ENCODE peak calls at places on chromosome 6, in six cellular contexts. One of them, this sample, is unnamed.

GRCh38 chr6:88556663-88557062 is 390.5 kb upstream of the CNR1 start:
- DNase-seq in GM23338: no peak
- DNase-seq in stomach: no peak
- DNase-seq in K562: no peak
- DNase-seq in H1: no peak
- DNase-seq in breast epithelium: no peak
- DNase-seq in this sample: no peak

GRCh38 chr6:123193298-123193697 is 197.3 kb downstream of the CLVS2 start:
- DNase-seq in GM23338: no peak
- DNase-seq in stomach: no peak
- DNase-seq in K562: no peak
- DNase-seq in H1: no peak
- DNase-seq in breast epithelium: no peak
- DNase-seq in this sample: no peak

GRCh38 chr6:34484899-34485298 is 19.0 kb downstream of the PACSIN1 start:
- DNase-seq in GM23338: no peak
- DNase-seq in stomach: no peak
- DNase-seq in K562: peak; percentile 81
- DNase-seq in H1: no peak
- DNase-seq in breast epithelium: no peak
- DNase-seq in this sample: no peak

GRCh38 chr6:107460074-107460631 is 789 bp upstream of the PDSS2 start:
- DNase-seq in GM23338: peak; percentile 73
- DNase-seq in stomach: no peak
- DNase-seq in K562: no peak
- DNase-seq in H1: no peak
- DNase-seq in breast epithelium: no peak
- DNase-seq in this sample: no peak

GRCh38 chr6:26361544-26361943 is 3.5 kb upstream of the BTN3A2 start:
- DNase-seq in GM23338: no peak
- DNase-seq in stomach: no peak
- DNase-seq in K562: no peak
- DNase-seq in H1: no peak
- DNase-seq in breast epithelium: no peak
- DNase-seq in this sample: no peak

GRCh38 chr6:1767481-1768246 is 157.9 kb downstream of the FOXC1 start:
- DNase-seq in GM23338: no peak
- DNase-seq in stomach: no peak
- DNase-seq in K562: no peak
- DNase-seq in H1: no peak
- DNase-seq in breast epithelium: no peak
- DNase-seq in this sample: no peak

GRCh38 chr6:126308367-126308766 is 31.5 kb upstream of the CENPW start:
- DNase-seq in GM23338: no peak
- DNase-seq in stomach: no peak
- DNase-seq in K562: no peak
- DNase-seq in H1: no peak
- DNase-seq in breast epithelium: no peak
- DNase-seq in this sample: no peak

GRCh38 chr6:31521835-31522234 is 6.9 kb upstream of the MCCD1 start:
- DNase-seq in GM23338: no peak
- DNase-seq in stomach: no peak
- DNase-seq in K562: no peak
- DNase-seq in H1: no peak
- DNase-seq in breast epithelium: no peak
- DNase-seq in this sample: no peak

GRCh38 chr6:55277628-55278003 is 49.7 kb upstream of the GFRAL start:
- DNase-seq in GM23338: peak; percentile 55
- DNase-seq in stomach: no peak
- DNase-seq in K562: no peak
- DNase-seq in H1: no peak
- DNase-seq in breast epithelium: no peak
- DNase-seq in this sample: no peak

GRCh38 chr6:147341486-147341885 is 137.3 kb downstream of the STXBP5 start:
- DNase-seq in GM23338: no peak
- DNase-seq in stomach: no peak
- DNase-seq in K562: no peak
- DNase-seq in H1: no peak
- DNase-seq in breast epithelium: no peak
- DNase-seq in this sample: no peak

GRCh38 chr6:2684059-2684749 is 66.5 kb downstream of the MYLK4 start:
- DNase-seq in GM23338: no peak
- DNase-seq in stomach: no peak
- DNase-seq in K562: no peak
- DNase-seq in H1: no peak
- DNase-seq in breast epithelium: no peak
- DNase-seq in this sample: no peak

GRCh38 chr6:142945446-142946180 is 637 bp upstream of the HIVEP2 start:
- DNase-seq in GM23338: peak; percentile 67
- DNase-seq in stomach: peak; percentile 49
- DNase-seq in K562: peak; percentile 53
- DNase-seq in H1: peak; percentile 75
- DNase-seq in breast epithelium: no peak
- DNase-seq in this sample: no peak

GRCh38 chr6:53059648-53060589 is 5.3 kb upstream of the FBXO9 start:
- DNase-seq in GM23338: no peak
- DNase-seq in stomach: no peak
- DNase-seq in K562: no peak
- DNase-seq in H1: no peak
- DNase-seq in breast epithelium: no peak
- DNase-seq in this sample: no peak

GRCh38 chr6:24064106-24064505 is 61.9 kb upstream of the NRSN1 start:
- DNase-seq in GM23338: peak; percentile 57
- DNase-seq in stomach: no peak
- DNase-seq in K562: no peak
- DNase-seq in H1: no peak
- DNase-seq in breast epithelium: no peak
- DNase-seq in this sample: no peak

GRCh38 chr6:52872031-52872430 is 31.4 kb upstream of the GSTA5 start:
- DNase-seq in GM23338: no peak
- DNase-seq in stomach: no peak
- DNase-seq in K562: no peak
- DNase-seq in H1: no peak
- DNase-seq in breast epithelium: no peak
- DNase-seq in this sample: no peak

GRCh38 chr6:109794201-109794926 is 103.3 kb downstream of the FIG4 start:
- DNase-seq in GM23338: peak; percentile 20
- DNase-seq in stomach: no peak
- DNase-seq in K562: no peak
- DNase-seq in H1: no peak
- DNase-seq in breast epithelium: no peak
- DNase-seq in this sample: no peak

GRCh38 chr6:170147832-170148708 is 142.8 kb downstream of the DLL1 start:
- DNase-seq in GM23338: peak; percentile 46
- DNase-seq in stomach: no peak
- DNase-seq in K562: no peak
- DNase-seq in H1: no peak
- DNase-seq in breast epithelium: peak; percentile 46
- DNase-seq in this sample: peak; percentile 56

GRCh38 chr6:30154709-30155521 is 6.1 kb downstream of the TRIM10 start:
- DNase-seq in GM23338: no peak
- DNase-seq in stomach: no peak
- DNase-seq in K562: no peak
- DNase-seq in H1: no peak
- DNase-seq in breast epithelium: no peak
- DNase-seq in this sample: no peak

DNA sequence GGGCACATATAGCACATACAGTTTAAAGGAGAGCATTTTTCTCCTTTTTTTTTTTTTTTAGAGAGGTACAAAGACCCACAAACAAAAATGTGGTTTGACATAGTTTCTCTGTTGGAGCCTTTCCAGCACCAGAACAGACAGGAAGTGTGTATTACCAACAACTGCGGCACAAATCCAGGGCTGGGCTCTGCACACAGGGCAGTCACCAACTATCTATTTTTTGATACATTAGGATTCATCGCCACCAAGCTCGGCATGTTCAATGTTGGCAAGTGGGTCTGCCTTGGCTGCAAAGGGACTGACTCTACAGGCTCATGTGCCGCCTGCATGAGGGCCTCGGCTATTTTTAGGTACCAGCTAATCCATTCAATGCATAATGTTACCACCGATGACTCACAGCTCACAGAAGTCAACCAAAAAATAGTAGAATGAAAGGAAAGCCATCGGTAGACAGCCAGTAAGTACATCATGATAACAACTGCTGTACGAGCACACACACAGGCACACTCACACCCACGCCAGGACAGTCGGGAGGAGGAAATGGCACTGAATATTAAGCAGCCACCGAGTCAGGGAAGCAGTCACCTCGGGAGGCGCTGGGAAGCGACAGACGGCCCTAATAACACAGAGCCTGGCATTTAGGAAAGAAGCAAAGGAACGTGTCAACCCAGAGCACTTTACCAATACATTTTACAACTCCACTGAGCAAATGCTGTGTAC is 81.6 kb downstream of the GMPR start:
- DNase-seq in GM23338: no peak
- DNase-seq in stomach: peak; percentile 36
- DNase-seq in K562: peak; percentile 58
- DNase-seq in H1: no peak
- DNase-seq in breast epithelium: peak; percentile 71
- DNase-seq in this sample: peak; percentile 80
- H3K4me3 ChIP-seq in GM23338: no peak overlapping the region
- H3K4me3 ChIP-seq in stomach: peak overlapping the region; percentile 10
- H3K4me3 ChIP-seq in K562: peak overlapping the region; percentile 21
- H3K4me3 ChIP-seq in H1: no peak overlapping the region
- H3K4me3 ChIP-seq in breast epithelium: peak overlapping the region; percentile 16
- H3K4me3 ChIP-seq in this sample: no peak overlapping the region

DNA sequence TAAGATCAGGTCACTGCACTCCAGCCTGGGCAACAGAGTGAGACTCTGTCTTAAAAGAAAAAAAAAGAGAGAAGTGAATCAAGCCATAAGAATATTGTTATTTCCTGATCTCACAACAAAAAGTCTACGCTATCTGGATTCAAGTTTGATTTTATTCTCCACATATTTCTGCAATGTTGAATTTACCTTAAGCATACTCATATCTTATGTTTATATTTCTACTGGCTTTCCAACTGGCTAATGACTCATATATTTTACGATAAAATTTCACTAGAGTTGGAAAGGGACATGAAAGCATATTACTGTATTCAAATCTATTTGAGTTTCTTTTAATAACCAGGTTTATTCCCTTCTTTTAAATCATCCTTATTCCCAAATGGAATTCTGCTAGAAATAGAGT is 276.8 kb upstream of the HS3ST5 start:
- DNase-seq in GM23338: no peak
- DNase-seq in stomach: no peak
- DNase-seq in K562: no peak
- DNase-seq in H1: no peak
- DNase-seq in breast epithelium: no peak
- DNase-seq in this sample: no peak
- TF ChIP-seq CTCF in GM23338: no peak
- TF ChIP-seq CTCF in stomach: no peak
- TF ChIP-seq CTCF in K562: no peak
- TF ChIP-seq CTCF in H1: no peak
- TF ChIP-seq CTCF in breast epithelium: no peak
- TF ChIP-seq CTCF in this sample: no peak

DNA sequence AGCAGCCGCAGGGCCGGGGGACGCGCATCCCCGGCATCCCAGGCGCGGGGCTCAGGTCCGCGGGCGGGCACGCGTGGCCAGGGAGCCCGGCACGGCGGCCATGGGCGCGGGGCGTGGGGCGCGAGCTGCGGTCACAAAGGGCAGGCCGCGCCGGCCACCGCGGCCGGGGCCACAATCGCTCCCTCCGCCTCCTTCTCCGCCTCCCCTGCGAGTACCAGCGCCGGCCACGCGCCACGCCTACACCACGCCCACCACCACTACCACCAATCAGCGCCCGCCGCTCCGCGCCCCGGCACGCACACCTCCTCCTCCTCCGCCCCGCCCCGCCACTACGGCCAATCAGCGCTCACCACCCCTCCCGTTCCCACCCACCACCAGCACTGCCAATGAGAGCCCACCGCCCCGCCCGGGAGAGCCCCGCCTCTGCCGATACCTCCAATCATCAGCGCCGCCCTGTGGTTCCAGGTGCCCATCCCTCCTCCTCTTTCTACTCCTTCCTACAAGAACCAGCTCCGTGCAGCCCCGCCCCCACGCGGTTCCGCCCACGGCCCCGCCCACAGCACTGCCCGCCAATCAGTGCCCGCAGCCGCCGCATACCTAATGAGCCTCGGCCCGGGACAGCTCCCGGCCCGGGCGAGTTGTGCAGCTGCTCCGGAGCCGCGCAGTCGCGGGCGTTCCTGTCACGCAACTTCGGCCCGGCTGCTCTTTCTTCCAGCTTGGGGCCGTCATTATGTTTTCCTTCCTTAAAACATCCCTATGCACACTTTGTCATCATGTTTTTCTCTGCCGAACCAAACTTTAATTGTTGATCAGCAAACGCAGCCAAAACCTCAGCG is at the start of gene RPS6KA2:
- DNase-seq in GM23338: peak; percentile 99
- DNase-seq in stomach: peak; percentile 100
- DNase-seq in K562: peak; percentile 99
- DNase-seq in H1: peak; percentile 100
- DNase-seq in breast epithelium: peak; percentile 100
- DNase-seq in this sample: peak; percentile 100
- TF ChIP-seq POLR2AphosphoS5 in GM23338: peak; percentile 73
- TF ChIP-seq POLR2AphosphoS5 in stomach: peak; percentile 90
- TF ChIP-seq POLR2AphosphoS5 in K562: no peak
- TF ChIP-seq POLR2AphosphoS5 in H1: peak; percentile 90
- TF ChIP-seq POLR2AphosphoS5 in breast epithelium: peak; percentile 7
- TF ChIP-seq POLR2AphosphoS5 in this sample: peak; percentile 92

GRCh38 chr6:130212215-130212874 is 10.4 kb downstream of the SAMD3 start:
- DNase-seq in GM23338: no peak
- DNase-seq in stomach: no peak
- DNase-seq in K562: no peak
- DNase-seq in H1: no peak
- DNase-seq in breast epithelium: no peak
- DNase-seq in this sample: no peak
- H3K4me3 ChIP-seq in GM23338: no peak overlapping the region
- H3K4me3 ChIP-seq in stomach: no peak overlapping the region
- H3K4me3 ChIP-seq in K562: no peak overlapping the region
- H3K4me3 ChIP-seq in H1: no peak overlapping the region
- H3K4me3 ChIP-seq in breast epithelium: no peak overlapping the region
- H3K4me3 ChIP-seq in this sample: no peak overlapping the region

GRCh38 chr6:156509496-156509895 is 267.7 kb upstream of the ARID1B start:
- DNase-seq in GM23338: no peak
- DNase-seq in stomach: no peak
- DNase-seq in K562: no peak
- DNase-seq in H1: no peak
- DNase-seq in breast epithelium: no peak
- DNase-seq in this sample: no peak
- TF ChIP-seq CTCF in GM23338: no peak
- TF ChIP-seq CTCF in stomach: no peak
- TF ChIP-seq CTCF in K562: no peak
- TF ChIP-seq CTCF in H1: no peak
- TF ChIP-seq CTCF in breast epithelium: no peak
- TF ChIP-seq CTCF in this sample: no peak

GRCh38 chr6:36130672-36131516 is 581 bp downstream of the MAPK13 start:
- DNase-seq in GM23338: peak; percentile 65
- DNase-seq in stomach: peak; percentile 74
- DNase-seq in K562: peak; percentile 44
- DNase-seq in H1: peak; percentile 78
- DNase-seq in breast epithelium: no peak
- DNase-seq in this sample: peak; percentile 74
- TF ChIP-seq POLR2AphosphoS5 in GM23338: peak; percentile 10
- TF ChIP-seq POLR2AphosphoS5 in stomach: no peak
- TF ChIP-seq POLR2AphosphoS5 in K562: no peak
- TF ChIP-seq POLR2AphosphoS5 in H1: peak; percentile 52
- TF ChIP-seq POLR2AphosphoS5 in breast epithelium: no peak
- TF ChIP-seq POLR2AphosphoS5 in this sample: no peak

This sample was measured in sigmoid colon.